ENCODE peak calls at places on chromosomes 6 and 20, in four cellular contexts. R is right atrium auricular region, N is uterus, H is tibial artery. P is an unnamed sample.
A peak's percentile ranks its signal among the peaks of the same experiment; 100 is the strongest.

GRCh38 chr6:53496797-53497196 is 48.1 kb downstream of the GCLC start:
- DNase-seq in R (no peak), N (no peak), H (no peak), P (no peak)

GRCh38 chr6:43481075-43481474 is 3.7 kb downstream of the TJAP1 start:
- DNase-seq in R (no peak), N (no peak), H (no peak), P (no peak)

GRCh38 chr6:28490191-28490890 is 25.3 kb downstream of the GPX6 start:
- DNase-seq in R (no peak), N (peak; percentile 26), H (no peak), P (no peak)

GRCh38 chr6:52261229-52261628 is 16.9 kb upstream of the IL17F start:
- DNase-seq in R (no peak), N (no peak), H (no peak), P (no peak)

GRCh38 chr6:125868252-125868651 is 77.5 kb downstream of the NCOA7 start:
- DNase-seq in R (no peak), N (no peak), H (no peak), P (no peak)

GRCh38 chr20:54497931-54498718 is 22.7 kb downstream of the DOK5 start:
- DNase-seq in R (no peak), N (no peak), H (no peak), P (no peak)

GRCh38 chr6:90436403-90436802 is 139.8 kb upstream of the BACH2 start:
- DNase-seq in R (no peak), N (no peak), H (no peak), P (no peak)

GRCh38 chr6:14123331-14124105 is 5.9 kb downstream of the CD83 start:
- DNase-seq in R (no peak), N (no peak), H (no peak), P (no peak)

GRCh38 chr20:56691325-56691990 is 62.4 kb downstream of the TFAP2C start:
- DNase-seq in R (no peak), N (no peak), H (no peak), P (no peak)

GRCh38 chr20:35010405-35011192 is 54.9 kb downstream of the MYH7B start:
- DNase-seq in R (peak; percentile 56), N (peak; percentile 7), H (no peak), P (no peak)

GRCh38 chr6:36035240-36035639 is 7.6 kb downstream of the MAPK14 start:
- DNase-seq in R (no peak), N (no peak), H (no peak), P (no peak)

GRCh38 chr6:378090-378957 is 13.2 kb upstream of the IRF4 start:
- DNase-seq in R (no peak), N (no peak), H (no peak), P (no peak)

GRCh38 chr6:14578994-14579393 is 461.4 kb downstream of the CD83 start:
- DNase-seq in R (no peak), N (no peak), H (no peak), P (no peak)

GRCh38 chr6:112332274-112332673 is 14.9 kb upstream of the RFPL4B start:
- DNase-seq in R (no peak), N (no peak), H (no peak), P (no peak)

GRCh38 chr6:71220466-71220865 is 68.1 kb upstream of the OGFRL1 start:
- DNase-seq in R (no peak), N (no peak), H (no peak), P (no peak)

GRCh38 chr6:79307321-79308036 is 73.0 kb upstream of the HMGN3 start:
- DNase-seq in R (no peak), N (no peak), H (no peak), P (no peak)

GRCh38 chr6:113361014-113361645 is 496.0 kb upstream of the MARCKS start:
- DNase-seq in R (no peak), N (no peak), H (no peak), P (no peak)

GRCh38 chr20:35297153-35297552 is 4.9 kb upstream of the FAM83C start:
- DNase-seq in R (no peak), N (no peak), H (no peak), P (no peak)

GRCh38 chr6:66558189-66558588 is 851.2 kb upstream of the EYS start:
- DNase-seq in R (no peak), N (no peak), H (no peak), P (no peak)

GRCh38 chr6:106256201-106256968 is 69.2 kb downstream of the ATG5 start:
- DNase-seq in R (no peak), N (no peak), H (no peak), P (no peak)

GRCh38 chr6:106254636-106255035 is 70.9 kb downstream of the ATG5 start:
- DNase-seq in R (no peak), N (no peak), H (no peak), P (no peak)

GRCh38 chr6:106257195-106257594 is 68.4 kb downstream of the ATG5 start:
- DNase-seq in R (no peak), N (no peak), H (no peak), P (no peak)

GRCh38 chr6:106253731-106254130 is 71.8 kb downstream of the ATG5 start:
- DNase-seq in R (no peak), N (no peak), H (no peak), P (no peak)

GRCh38 chr6:106255306-106255705 is 70.3 kb downstream of the ATG5 start:
- DNase-seq in R (no peak), N (no peak), H (no peak), P (no peak)
- H3K4me3 ChIP-seq in R (no peak overlapping the region), N (no peak overlapping the region), H (no peak overlapping the region), P (no peak overlapping the region)

GRCh38 chr20:10675456-10675848 is 1.7 kb upstream of the JAG1 start:
- DNase-seq in R (no peak), N (no peak), H (no peak), P (no peak)
- H3K4me3 ChIP-seq in R (no peak overlapping the region), N (peak overlapping the region; percentile 72), H (peak overlapping the region; percentile 88), P (peak overlapping the region; percentile 98)

GRCh38 chr6:116327803-116328527 is 42.8 kb upstream of the DSE start:
- DNase-seq in R (no peak), N (no peak), H (no peak), P (no peak)
- H3K4me3 ChIP-seq in R (no peak overlapping the region), N (no peak overlapping the region), H (no peak overlapping the region), P (no peak overlapping the region)

GRCh38 chr6:160519603-160520042 is 144.5 kb downstream of the LPA start:
- DNase-seq in R (no peak), N (no peak), H (no peak), P (no peak)
- H3K4me3 ChIP-seq in R (peak overlapping the region; percentile 75), N (peak overlapping the region; percentile 53), H (peak overlapping the region; percentile 63), P (peak overlapping the region; percentile 92)

DNA sequence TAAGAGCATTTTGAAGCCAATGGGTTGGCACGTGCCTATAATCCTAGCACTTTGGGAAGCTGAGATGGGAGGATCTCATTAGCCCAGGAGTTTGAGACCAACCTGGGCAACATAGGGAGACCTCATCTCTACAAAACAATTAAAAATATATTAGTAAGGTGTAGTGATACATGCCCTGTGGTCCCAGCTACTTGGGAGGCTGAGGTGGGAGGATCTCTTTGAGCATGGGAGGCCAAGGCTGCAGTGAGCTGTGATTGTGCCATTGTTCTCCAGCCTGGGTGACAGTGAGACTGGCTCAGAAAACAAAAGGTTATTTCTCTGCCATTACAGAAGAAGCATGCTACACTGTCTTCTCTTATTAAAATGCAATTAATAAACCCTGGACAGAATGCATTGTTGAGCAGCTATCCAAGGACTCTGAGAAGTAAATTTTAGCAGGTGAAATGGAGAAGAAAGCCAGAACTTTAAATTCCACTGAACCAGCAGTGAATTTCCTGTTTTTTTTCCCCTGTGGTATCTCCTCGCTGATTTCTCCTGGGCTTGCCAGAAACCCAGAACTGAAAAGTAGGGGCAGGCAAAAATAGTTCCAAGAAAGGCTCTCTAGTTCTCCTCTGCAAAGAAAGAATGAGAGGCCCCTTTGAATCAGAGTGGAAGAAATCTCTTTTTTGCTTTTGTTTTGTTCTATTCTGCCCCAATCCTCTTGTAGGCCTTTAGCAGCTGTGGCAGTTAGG is 8.4 kb downstream of the AMD1 start:
- DNase-seq in R (no peak), N (no peak), H (no peak), P (no peak)
- H3K4me3 ChIP-seq in R (no peak overlapping the region), N (no peak overlapping the region), H (no peak overlapping the region), P (no peak overlapping the region)

P was measured in coronary artery.